ENCODE peak calls at places on chromosomes 3 and 15, in ten cellular contexts. O is psoas muscle, X is tibial artery, W is neural progenitor cell, P is stomach, I is HL-60, J is PC-9, M is lung, K is cardiac fibroblast, G is astrocyte of the spinal cord. V is an unnamed sample.

GRCh38 chr3:80017369-80017768 is 249.6 kb upstream of the ROBO1 start:
- DNase-seq in W (no peak), I (no peak), K (no peak), M (no peak), X (no peak), G (peak; percentile 25), O (no peak), J (no peak), P (no peak), V (no peak)

GRCh38 chr3:183341545-183342288 is 86.7 kb downstream of the MCF2L2 start:
- DNase-seq in G (no peak), M (no peak), O (no peak), J (no peak), X (no peak), K (no peak), W (no peak), I (no peak), P (no peak), V (no peak)

GRCh38 chr15:52252781-52253180 is 42.8 kb downstream of the MYO5C start:
- DNase-seq in G (peak; percentile 94), X (no peak), P (no peak), K (peak; percentile 96), I (no peak), O (no peak), M (no peak), J (no peak), W (no peak), V (no peak)

GRCh38 chr15:81388431-81388760 is 14.4 kb upstream of the TMC3 start:
- DNase-seq in P (no peak), K (no peak), G (no peak), I (no peak), O (no peak), W (no peak), X (no peak), J (no peak), M (no peak), V (peak; percentile 92)

GRCh38 chr3:86949850-86950249 is 41.1 kb downstream of the VGLL3 start:
- DNase-seq in X (no peak), I (no peak), K (peak; percentile 49), G (no peak), W (no peak), O (no peak), J (no peak), M (no peak), P (no peak), V (no peak)

GRCh38 chr15:78322243-78322642 is 17.9 kb upstream of the CRABP1 start:
- DNase-seq in O (peak; percentile 49), W (no peak), J (peak; percentile 19), X (no peak), I (no peak), P (no peak), G (peak; percentile 67), M (no peak), K (peak; percentile 81), V (no peak)

GRCh38 chr15:37135225-37135624 is 34.9 kb upstream of the MEIS2 start:
- DNase-seq in O (no peak), K (no peak), M (no peak), G (no peak), W (peak; percentile 20), X (no peak), J (no peak), P (no peak), I (no peak), V (no peak)

GRCh38 chr15:100769975-100770340 is 109.7 kb upstream of the ALDH1A3 start:
- DNase-seq in K (no peak), J (no peak), M (peak; percentile 20), X (no peak), W (no peak), P (no peak), G (no peak), I (no peak), O (no peak), V (no peak)

GRCh38 chr15:74444106-74445062 is 10.6 kb upstream of the SEMA7A start:
- DNase-seq in J (no peak), G (no peak), M (no peak), W (no peak), O (no peak), X (no peak), K (no peak), I (no peak), P (no peak), V (no peak)

DNA sequence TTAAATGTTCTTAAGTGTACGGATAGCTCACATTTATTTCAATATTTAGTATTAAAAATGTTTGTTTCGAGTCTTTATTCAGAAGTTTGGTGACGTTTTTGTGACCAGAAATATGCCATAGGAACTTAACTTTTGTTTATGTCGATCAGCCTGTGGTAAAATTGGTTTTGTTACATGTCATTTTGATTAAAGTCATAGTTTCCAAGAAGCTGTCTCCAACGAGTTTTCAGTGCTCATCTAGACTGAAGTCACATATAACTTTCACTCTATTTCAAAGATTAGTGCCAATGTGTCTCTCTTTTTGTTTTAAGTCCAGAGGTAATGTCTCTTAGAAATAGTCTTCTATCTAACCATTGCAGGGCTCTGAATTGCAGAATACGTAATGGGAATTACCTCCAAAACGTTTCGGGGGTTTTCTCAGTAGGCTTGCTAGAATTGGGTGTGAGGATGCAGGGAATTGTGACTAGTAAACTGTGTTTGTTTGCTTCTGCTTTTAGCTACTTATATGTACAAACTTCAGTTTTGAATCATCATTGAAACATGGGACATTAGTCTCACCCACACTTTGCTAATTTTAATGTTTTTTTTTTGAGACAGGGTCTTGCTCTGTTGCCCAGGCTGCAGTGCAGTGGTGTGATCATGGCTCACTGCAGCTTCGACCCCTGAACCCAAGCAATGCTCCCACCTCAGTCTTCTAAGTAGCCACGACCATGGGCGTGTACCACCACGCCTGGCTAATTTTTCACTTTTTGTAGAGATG is 3.0 kb downstream of the BUB1B start:
- DNase-seq in X (no peak), G (no peak), J (no peak), I (no peak), O (no peak), K (no peak), W (no peak), M (no peak), P (no peak), V (no peak)
- H3K4me3 ChIP-seq in X (no peak overlapping the region), G (no peak overlapping the region), J (no peak overlapping the region), I (no peak overlapping the region), O (no peak overlapping the region), K (no peak overlapping the region), W (peak overlapping the region; percentile 69), M (no peak overlapping the region), P (no peak overlapping the region), V (no peak overlapping the region)

GRCh38 chr15:90388462-90389182 is 580 bp downstream of the IQGAP1 start:
- DNase-seq in P (peak; percentile 58), W (peak; percentile 73), X (peak; percentile 75), K (peak; percentile 51), M (peak; percentile 72), I (peak; percentile 78), O (peak; percentile 88), G (peak; percentile 43), J (peak; percentile 37), V (no peak)
- TF ChIP-seq CTCF in P (no peak), W (peak; percentile 11), X (no peak), K (no peak), M (no peak), I (no peak), O (no peak), G (no peak), J (no peak), V (no peak)

DNA sequence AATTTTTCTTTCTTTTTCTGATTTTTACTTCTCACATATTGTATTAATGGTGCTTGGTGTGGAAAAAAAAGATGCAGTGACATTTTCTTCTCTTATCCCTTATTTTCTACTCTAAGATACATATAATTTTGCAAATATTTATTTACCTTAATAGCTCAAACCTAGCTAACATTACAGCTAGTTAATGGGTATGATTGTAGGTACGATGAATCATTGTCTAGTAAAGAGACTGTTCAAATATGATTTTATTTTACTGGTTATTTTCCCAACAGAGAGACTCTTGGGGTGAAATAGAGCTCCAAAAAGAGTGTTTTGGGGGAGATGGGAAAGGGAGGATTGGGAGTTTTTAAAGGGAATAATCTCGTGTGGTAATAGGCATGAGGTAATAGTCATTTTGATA is 206.0 kb downstream of the RBMS3 start:
- DNase-seq in K (no peak), G (no peak), P (no peak), X (no peak), J (no peak), M (no peak), O (no peak), I (no peak), W (no peak), V (no peak)
- H3K4me3 ChIP-seq in K (no peak overlapping the region), G (no peak overlapping the region), P (no peak overlapping the region), X (no peak overlapping the region), J (no peak overlapping the region), M (no peak overlapping the region), O (no peak overlapping the region), I (no peak overlapping the region), W (no peak overlapping the region), V (no peak overlapping the region)

GRCh38 chr3:167679526-167679925 is 25.8 kb upstream of the WDR49 start:
- DNase-seq in J (no peak), O (no peak), M (no peak), I (no peak), K (no peak), W (no peak), G (no peak), X (no peak), P (no peak), V (no peak)

DNA sequence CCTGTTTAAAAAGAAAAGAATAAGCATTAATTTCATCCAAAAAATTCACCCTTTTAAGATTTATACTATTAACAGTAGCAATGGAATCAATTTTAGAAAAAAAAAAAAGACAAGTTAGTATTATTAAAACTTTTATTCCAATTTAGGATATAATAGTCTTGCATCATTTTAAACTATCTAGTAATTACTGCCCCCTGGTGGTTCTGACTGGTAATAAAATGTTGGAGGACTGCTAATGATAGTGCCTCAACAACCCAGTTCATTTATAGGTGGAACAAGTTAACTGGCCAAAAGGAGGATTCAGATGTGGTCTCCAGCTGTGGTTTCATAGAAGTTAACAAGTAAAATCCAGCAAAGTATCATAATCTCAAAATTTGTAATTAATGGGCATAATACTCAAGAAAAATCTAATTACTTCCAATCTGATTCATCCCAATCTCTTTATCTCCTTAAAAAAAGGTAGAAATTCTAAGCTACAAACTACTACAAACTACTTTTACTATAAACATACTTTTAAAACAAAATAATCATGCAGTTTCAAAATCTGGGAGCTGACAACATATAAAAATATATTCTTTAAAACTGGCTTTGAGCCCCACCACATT is 30.7 kb upstream of the WDR49 start:
- DNase-seq in P (no peak), K (peak; percentile 81), O (no peak), W (peak; percentile 78), J (peak; percentile 27), G (peak; percentile 71), I (peak; percentile 65), X (peak; percentile 24), M (peak; percentile 52), V (peak; percentile 25)
- TF ChIP-seq CTCF in P (peak; percentile 51), K (peak; percentile 37), O (peak; percentile 72), W (peak; percentile 87), J (peak; percentile 95), G (peak; percentile 58), I (peak; percentile 27), X (peak; percentile 73), M (peak; percentile 29), V (peak; percentile 65)